ENCODE peak calls at places on chromosomes 1 and 21, in eight cellular contexts. Z, Q, J, K, G, E, D and L are unnamed samples.
A peak's percentile ranks its signal among the peaks of the same experiment; 100 is the strongest.

GRCh38 chr1:106536741-106537140 is 519.7 kb upstream of the PRMT6 start:
- DNase-seq in J (no peak), K (no peak), E (no peak), D (no peak), G (no peak), Z (no peak), Q (no peak), L (no peak)

GRCh38 chr1:51963592-51964308 is 26.8 kb downstream of the RAB3B start:
- DNase-seq in Z (no peak), J (no peak), G (no peak), E (no peak), D (no peak), K (no peak), Q (no peak), L (no peak)

GRCh38 chr1:198318092-198318491 is 161.3 kb downstream of the NEK7 start:
- DNase-seq in D (no peak), K (no peak), G (no peak), Z (no peak), E (no peak), J (no peak), Q (no peak), L (no peak)

GRCh38 chr1:45552309-45552708 is 1.7 kb downstream of the AKR1A1 start:
- DNase-seq in E (no peak), K (no peak), Q (peak; percentile 54), J (no peak), D (peak; percentile 63), Z (peak; percentile 65), G (no peak), L (no peak)

GRCh38 chr1:16150508-16150907 is 5.4 kb downstream of the EPHA2 start:
- DNase-seq in D (no peak), E (no peak), K (no peak), J (no peak), G (no peak), Z (no peak), Q (no peak), L (no peak)

GRCh38 chr1:10339815-10340214 is 59.0 kb upstream of the PGD start:
- DNase-seq in D (peak; percentile 45), E (no peak), K (peak; percentile 41), J (no peak), G (peak; percentile 60), Q (no peak), Z (no peak), L (peak; percentile 80)

GRCh38 chr1:218882454-218882853 is 291.2 kb upstream of the LYPLAL1 start:
- DNase-seq in Q (no peak), Z (no peak), E (no peak), K (no peak), G (no peak), J (no peak), D (no peak), L (no peak)

GRCh38 chr21:31961027-31961426 is 88.2 kb downstream of the HUNK start:
- DNase-seq in E (no peak), K (no peak), G (no peak), D (no peak), J (no peak), Q (no peak), Z (no peak), L (no peak)

GRCh38 chr1:231871878-231872277 is 245.3 kb downstream of the DISC1 start:
- DNase-seq in Z (no peak), G (no peak), Q (no peak), J (no peak), D (no peak), K (no peak), E (no peak), L (no peak)

GRCh38 chr1:174892016-174892415 is 107.7 kb upstream of the CACYBP start:
- DNase-seq in J (no peak), D (no peak), E (no peak), K (peak; percentile 26), G (no peak), Z (no peak), Q (no peak), L (no peak)

GRCh38 chr1:176208034-176208433 is 948 bp upstream of the COP1 start:
- DNase-seq in K (no peak), G (no peak), Z (no peak), Q (no peak), E (no peak), J (no peak), D (peak; percentile 24), L (no peak)

GRCh38 chr1:155117610-155118009 is 10.1 kb upstream of the EFNA1 start:
- DNase-seq in Q (no peak), K (no peak), G (no peak), J (no peak), E (no peak), Z (no peak), D (no peak), L (no peak)

GRCh38 chr21:42467613-42467983 is 28.4 kb downstream of the RSPH1 start:
- DNase-seq in D (no peak), E (no peak), K (no peak), Q (no peak), G (no peak), Z (no peak), J (no peak), L (no peak)

GRCh38 chr1:25844485-25845337 is 14.5 kb downstream of the AUNIP start:
- DNase-seq in D (no peak), G (no peak), K (no peak), Z (no peak), Q (no peak), J (no peak), E (no peak), L (no peak)

GRCh38 chr21:33978585-33978984 is 63.0 kb upstream of the ATP5PO start:
- DNase-seq in Q (no peak), D (no peak), J (no peak), Z (no peak), G (no peak), E (no peak), K (no peak), L (no peak)

GRCh38 chr1:244731651-244732050 is 78.7 kb downstream of the DESI2 start:
- DNase-seq in K (no peak), J (no peak), Q (no peak), Z (no peak), D (no peak), E (no peak), G (no peak), L (no peak)

GRCh38 chr1:1212780-1213152 is 1.2 kb downstream of the TNFRSF4 start:
- DNase-seq in K (peak; percentile 64), Q (no peak), Z (no peak), J (peak; percentile 62), G (peak; percentile 58), D (no peak), E (no peak), L (no peak)

DNA sequence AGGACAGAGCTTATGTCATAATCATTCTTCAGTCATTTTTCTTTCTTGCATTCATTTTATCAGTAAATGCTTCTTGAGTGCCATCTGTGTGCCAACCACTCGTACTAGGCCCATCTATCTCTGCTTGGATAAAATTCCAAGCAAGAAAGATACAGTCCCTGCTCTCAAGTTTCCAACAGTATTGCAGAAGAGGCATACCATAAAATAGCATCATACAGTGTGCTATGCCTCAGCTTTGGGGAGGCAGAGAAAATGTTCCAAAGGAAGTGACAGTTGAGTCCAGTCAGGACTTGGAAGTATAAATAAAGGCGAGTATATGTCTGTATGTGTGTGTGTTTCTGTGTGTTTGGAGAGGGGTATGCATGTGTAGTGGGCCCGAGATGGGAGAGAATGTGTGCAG is 113.4 kb upstream of the HOOK1 start:
- DNase-seq in Z (no peak), E (no peak), D (no peak), K (no peak), J (no peak), G (no peak), Q (no peak), L (no peak)
- H3K4me1 ChIP-seq in Z (peaks cover 15% of the 10 kb centered on the region), E (peaks cover 54% of the 10 kb centered on the region), D (no peaks in the 10 kb centered on the region), K (peaks cover 24% of the 10 kb centered on the region), J (peaks cover 6% of the 10 kb centered on the region), G (peaks cover 17% of the 10 kb centered on the region), Q (peaks cover 17% of the 10 kb centered on the region), L (peaks cover 19% of the 10 kb centered on the region)

GRCh38 chr21:45450741-45451740 is 46.1 kb downstream of the COL18A1 start:
- DNase-seq in E (no peak), K (peak; percentile 8), J (no peak), Z (no peak), G (peak; percentile 7), Q (no peak), D (no peak), L (no peak)

GRCh38 chr21:45447821-45448220 is 42.9 kb downstream of the COL18A1 start:
- DNase-seq in G (no peak), J (no peak), D (no peak), K (no peak), E (no peak), Z (no peak), Q (no peak), L (no peak)

GRCh38 chr21:45448283-45448809 is 43.4 kb downstream of the COL18A1 start:
- DNase-seq in D (no peak), J (no peak), Z (no peak), G (no peak), E (no peak), K (no peak), Q (no peak), L (no peak)

GRCh38 chr21:45449658-45450502 is 44.9 kb downstream of the COL18A1 start:
- DNase-seq in K (peak; percentile 8), G (peak; percentile 14), Q (no peak), J (no peak), D (no peak), E (no peak), Z (no peak), L (no peak)

GRCh38 chr21:45448810-45449657 is 44.1 kb downstream of the COL18A1 start:
- DNase-seq in K (peak; percentile 8), J (no peak), Z (no peak), D (no peak), G (peak; percentile 12), E (no peak), Q (no peak), L (no peak)
- H3K4me1 ChIP-seq in K (no peaks in the 10 kb centered on the region), J (no peaks in the 10 kb centered on the region), Z (peaks cover 4% of the 10 kb centered on the region), D (no peaks in the 10 kb centered on the region), G (no peaks in the 10 kb centered on the region), E (peaks cover 30% of the 10 kb centered on the region), Q (no peaks in the 10 kb centered on the region), L (no peaks in the 10 kb centered on the region)

GRCh38 chr1:115951552-115951951 is 24.8 kb upstream of the SLC22A15 start:
- DNase-seq in Q (no peak), D (no peak), Z (no peak), E (no peak), J (no peak), K (no peak), G (no peak), L (no peak)

GRCh38 chr1:115949156-115949555 is 27.2 kb upstream of the SLC22A15 start:
- DNase-seq in D (no peak), K (no peak), Z (no peak), G (no peak), Q (no peak), J (no peak), E (no peak), L (no peak)

GRCh38 chr1:115946116-115946515 is 30.2 kb upstream of the SLC22A15 start:
- DNase-seq in Q (peak; percentile 68), Z (no peak), K (no peak), D (no peak), J (no peak), E (no peak), G (no peak), L (no peak)
- H3K4me1 ChIP-seq in Q (no peaks in the 10 kb centered on the region), Z (no peaks in the 10 kb centered on the region), K (no peaks in the 10 kb centered on the region), D (no peaks in the 10 kb centered on the region), J (no peaks in the 10 kb centered on the region), E (no peaks in the 10 kb centered on the region), G (peaks cover 2% of the 10 kb centered on the region), L (peaks cover 7% of the 10 kb centered on the region)

DNA sequence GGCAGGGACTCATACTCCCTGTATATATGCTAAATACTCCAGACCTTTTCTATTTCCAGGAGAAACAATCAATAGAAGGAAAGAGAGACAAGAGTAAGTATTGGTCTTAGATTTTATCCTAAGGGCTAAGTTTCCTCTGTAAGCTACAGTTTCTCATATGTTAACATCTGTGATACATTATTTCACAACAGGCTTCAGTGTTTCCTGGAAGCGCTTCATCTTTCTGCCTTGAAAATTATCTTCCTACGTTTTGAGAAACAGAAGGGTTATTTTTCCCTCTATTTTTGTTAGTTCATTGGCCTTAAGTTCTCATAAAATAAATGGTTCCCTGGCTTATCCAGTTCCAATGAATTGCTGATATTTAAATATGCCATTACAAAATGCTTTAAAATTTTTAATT is 15.6 kb downstream of the FMO1 start:
- DNase-seq in D (no peak), Z (no peak), K (no peak), J (no peak), E (no peak), G (no peak), Q (no peak), L (no peak)
- H3K4me1 ChIP-seq in D (no peaks in the 10 kb centered on the region), Z (no peaks in the 10 kb centered on the region), K (no peaks in the 10 kb centered on the region), J (no peaks in the 10 kb centered on the region), E (peaks cover 18% of the 10 kb centered on the region), G (no peaks in the 10 kb centered on the region), Q (no peaks in the 10 kb centered on the region), L (no peaks in the 10 kb centered on the region)